ENCODE peak calls at places on chromosomes 5 and 9, in eight cellular contexts. I is A549, F is esophagus squamous epithelium, Q is breast epithelium, C is Peyer's patch, B is sigmoid colon, R is HCT116, K is thyroid gland. E is an unnamed sample.

GRCh38 chr9:96651626-96652025 is 3.5 kb downstream of the PRXL2C start:
- DNase-seq in K (no peak), I (peak; percentile 47), B (no peak), Q (no peak), C (no peak), F (no peak), R (no peak), E (no peak)

GRCh38 chr9:123616707-123617106 is 260.7 kb downstream of the CRB2 start:
- DNase-seq in F (no peak), I (no peak), C (no peak), R (no peak), K (no peak), B (no peak), Q (no peak), E (no peak)

GRCh38 chr5:90803891-90804290 is 245.3 kb downstream of the ADGRV1 start:
- DNase-seq in B (no peak), F (no peak), Q (no peak), R (no peak), K (no peak), I (no peak), C (no peak), E (no peak)

GRCh38 chr9:125260564-125260963 is 1.1 kb upstream of the GAPVD1 start:
- DNase-seq in B (no peak), K (no peak), C (no peak), F (no peak), I (no peak), Q (no peak), R (no peak), E (no peak)

GRCh38 chr5:76074487-76074886 is 8.7 kb upstream of the SV2C start:
- DNase-seq in B (no peak), K (no peak), Q (no peak), F (no peak), C (no peak), R (no peak), I (no peak), E (no peak)

GRCh38 chr9:120474579-120475243 is 105.3 kb downstream of the CDK5RAP2 start:
- DNase-seq in I (no peak), Q (no peak), R (no peak), K (no peak), C (no peak), F (no peak), B (no peak), E (no peak)

GRCh38 chr9:129402341-129402739 is 218.6 kb downstream of the C9orf50 start:
- DNase-seq in K (no peak), I (no peak), R (no peak), F (no peak), Q (no peak), B (no peak), C (no peak), E (peak; percentile 41)

GRCh38 chr5:66596791-66597757 is 881 bp downstream of the MAST4 start:
- DNase-seq in B (no peak), F (no peak), I (peak; percentile 6), R (no peak), C (peak; percentile 52), K (peak; percentile 49), Q (peak; percentile 26), E (peak; percentile 79)

GRCh38 chr9:112754578-112754977 is 4.0 kb downstream of the SNX30 start:
- DNase-seq in I (no peak), R (peak; percentile 49), Q (no peak), F (no peak), B (no peak), C (no peak), K (no peak), E (no peak)

GRCh38 chr5:159734366-159734765 is 181.9 kb upstream of the ADRA1B start:
- DNase-seq in I (no peak), C (no peak), K (no peak), F (no peak), Q (no peak), B (no peak), R (no peak), E (no peak)

GRCh38 chr5:132829742-132830435 is 558 bp downstream of the SHROOM1 start:
- DNase-seq in Q (peak; percentile 67), C (peak; percentile 92), B (peak; percentile 85), I (peak; percentile 95), R (peak; percentile 38), F (no peak), K (peak; percentile 72), E (peak; percentile 93)

GRCh38 chr5:89817841-89818240 is 591.7 kb downstream of the CETN3 start:
- DNase-seq in Q (no peak), I (no peak), R (no peak), K (no peak), B (no peak), F (no peak), C (no peak), E (no peak)

GRCh38 chr9:121557581-121558422 is 58.2 kb upstream of the GGTA1 start:
- DNase-seq in R (no peak), B (peak; percentile 85), C (no peak), I (no peak), F (no peak), Q (peak; percentile 78), K (peak; percentile 31), E (peak; percentile 85)

GRCh38 chr5:140109818-140110733 is 3.8 kb upstream of the PURA start:
- DNase-seq in Q (no peak), F (no peak), R (no peak), I (no peak), K (no peak), B (no peak), C (no peak), E (no peak)

GRCh38 chr9:2341956-2342355 is 279.6 kb upstream of the VLDLR start:
- DNase-seq in I (no peak), F (no peak), Q (no peak), R (no peak), C (no peak), K (no peak), B (no peak), E (no peak)

GRCh38 chr9:130383979-130384676 is 60.6 kb upstream of the ASS1 start:
- DNase-seq in B (no peak), I (no peak), C (no peak), K (no peak), R (no peak), F (no peak), Q (no peak), E (no peak)

GRCh38 chr5:157387683-157388093 is 72.3 kb upstream of the NIPAL4 start:
- DNase-seq in F (no peak), C (no peak), Q (no peak), K (no peak), I (peak; percentile 40), B (peak; percentile 86), R (peak; percentile 38), E (no peak)

DNA sequence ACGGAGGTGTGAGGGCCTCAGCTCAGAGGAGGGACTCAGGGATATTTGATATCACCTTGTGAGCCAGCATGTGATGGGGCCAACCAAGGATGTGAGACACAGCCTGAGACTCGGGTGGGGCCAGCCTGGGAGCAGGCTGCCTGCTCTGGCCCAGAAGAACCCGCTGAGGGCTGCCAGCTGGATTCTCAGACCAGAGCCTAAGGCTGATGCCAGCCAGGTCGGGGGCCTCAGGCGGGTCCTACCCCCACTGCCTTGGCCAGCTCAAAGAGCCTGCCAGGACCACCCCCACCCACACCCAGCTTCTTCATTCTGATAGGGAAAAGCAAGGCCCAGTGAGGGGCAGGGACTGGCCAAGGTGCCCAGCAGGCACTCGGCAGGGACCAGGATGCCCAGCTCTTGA is 20.3 kb upstream of the DUSP1 start:
- DNase-seq in C (no peak), B (peak; percentile 66), I (no peak), R (no peak), K (no peak), F (no peak), Q (no peak), E (no peak)
- H3K27ac ChIP-seq in C (no peak overlapping the region), B (no peak overlapping the region), I (peak overlapping the region; percentile 14), R (no peak overlapping the region), K (no peak overlapping the region), F (peak overlapping the region; percentile 43), Q (peak overlapping the region; percentile 25), E (peak overlapping the region; percentile 88)

GRCh38 chr5:172178301-172179031 is 9.6 kb downstream of the STK10 start:
- DNase-seq in F (no peak), Q (no peak), C (no peak), R (no peak), K (no peak), B (no peak), I (no peak), E (peak; percentile 82)
- H3K4me3 ChIP-seq in F (no peak overlapping the region), Q (no peak overlapping the region), C (peak overlapping the region; percentile 18), R (no peak overlapping the region), K (no peak overlapping the region), B (no peak overlapping the region), I (no peak overlapping the region), E (no peak overlapping the region)

DNA sequence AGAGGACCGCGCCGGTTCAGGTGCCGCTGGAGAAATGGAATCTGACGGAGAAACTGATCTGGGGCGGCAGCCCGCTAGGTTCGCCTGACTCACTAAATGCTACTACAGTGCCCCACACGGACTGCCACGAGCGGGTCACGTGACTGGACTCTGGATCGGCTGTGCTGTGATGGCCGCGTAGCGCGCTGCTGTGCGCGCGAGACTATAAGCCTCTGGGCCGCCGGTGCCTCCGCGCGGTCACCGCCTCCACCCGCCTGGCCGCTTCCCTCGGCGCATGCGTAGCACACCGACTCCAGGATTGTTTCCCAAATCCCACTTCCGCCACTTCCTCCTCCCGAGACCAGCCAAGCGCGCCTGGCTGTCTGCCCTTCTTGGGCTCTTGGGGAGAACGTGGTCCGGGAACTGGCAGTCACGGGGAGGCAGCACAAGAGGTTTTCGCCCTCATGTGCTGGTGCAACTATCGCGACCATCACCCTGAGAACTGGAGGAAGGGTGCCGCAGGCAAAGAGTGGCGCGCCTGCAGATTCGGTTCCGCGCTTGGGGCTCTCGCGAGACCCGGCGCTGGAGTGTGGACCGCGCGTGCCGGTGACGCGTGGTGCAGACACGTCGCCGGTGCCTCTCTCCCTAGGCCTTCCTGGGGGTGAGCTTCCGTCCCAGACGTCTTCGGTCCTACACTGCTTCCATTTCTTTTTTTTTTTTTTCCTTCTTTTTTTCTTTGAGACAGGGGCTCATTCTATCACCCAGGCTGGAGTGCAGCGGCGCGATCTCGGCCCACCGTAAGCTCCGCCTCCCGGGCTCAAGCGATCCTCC is 35.8 kb upstream of the GLDC start:
- DNase-seq in F (peak; percentile 88), C (peak; percentile 98), I (peak; percentile 99), R (peak; percentile 95), K (peak; percentile 97), Q (peak; percentile 94), B (peak; percentile 99), E (peak; percentile 98)
- TF ChIP-seq POLR2A in F (peak; percentile 56), C (peak; percentile 83), I (peak; percentile 58), R (peak; percentile 87), K (no peak), Q (peak; percentile 36), B (peak; percentile 56), E (peak; percentile 70)

GRCh38 chr9:76162751-76163500 is 231.3 kb downstream of the RFK start:
- DNase-seq in C (no peak), I (no peak), R (no peak), Q (no peak), F (no peak), K (no peak), B (no peak), E (no peak)

GRCh38 chr9:76161546-76161945 is 232.7 kb downstream of the RFK start:
- DNase-seq in Q (no peak), I (no peak), C (no peak), K (no peak), B (peak; percentile 83), R (no peak), F (no peak), E (no peak)

GRCh38 chr9:76162109-76162730 is 232.0 kb downstream of the RFK start:
- DNase-seq in Q (no peak), R (no peak), F (no peak), C (no peak), B (no peak), K (no peak), I (no peak), E (no peak)

GRCh38 chr9:76159288-76159926 is 234.8 kb downstream of the RFK start:
- DNase-seq in K (no peak), F (no peak), R (no peak), B (no peak), I (no peak), C (no peak), Q (no peak), E (no peak)

GRCh38 chr9:76161103-76161502 is 233.1 kb downstream of the RFK start:
- DNase-seq in B (no peak), F (no peak), R (no peak), K (no peak), C (no peak), Q (no peak), I (no peak), E (no peak)
- H3K27ac ChIP-seq in B (peak overlapping the region; percentile 43), F (no peak overlapping the region), R (no peak overlapping the region), K (no peak overlapping the region), C (no peak overlapping the region), Q (no peak overlapping the region), I (no peak overlapping the region), E (no peak overlapping the region)

E was measured in spleen.